ENCODE peak calls at places on chromosome 3, in four cellular contexts. C is HepG2, U is GM12878, L is H1. Q is an unnamed sample.

GRCh38 chr3:6861989-6862879 is 1.3 kb downstream of the GRM7 start:
- DNase-seq in L (peak; percentile 59), C (no peak), U (no peak), Q (no peak)

GRCh38 chr3:51708216-51708845 is 1.5 kb downstream of the GRM2 start:
- DNase-seq in L (no peak), U (no peak), C (no peak), Q (no peak)

GRCh38 chr3:30073622-30074021 is 532.8 kb upstream of the TGFBR2 start:
- DNase-seq in C (no peak), U (no peak), L (no peak), Q (no peak)

GRCh38 chr3:55790596-55791350 is 303.7 kb upstream of the WNT5A start:
- DNase-seq in U (no peak), C (no peak), L (no peak), Q (no peak)

GRCh38 chr3:48410205-48411040 is 19.5 kb downstream of the PLXNB1 start:
- DNase-seq in U (no peak), L (no peak), C (no peak), Q (no peak)

GRCh38 chr3:138833908-138834358 is 795 bp downstream of the PIK3CB start:
- DNase-seq in U (no peak), C (no peak), L (no peak), Q (no peak)

GRCh38 chr3:55267206-55267930 is 219.7 kb downstream of the WNT5A start:
- DNase-seq in C (no peak), U (no peak), L (no peak), Q (no peak)

GRCh38 chr3:9175421-9175820 is 74.0 kb downstream of the SRGAP3 start:
- DNase-seq in U (no peak), L (no peak), C (no peak), Q (no peak)

GRCh38 chr3:114308830-114309229 is 15.0 kb downstream of the TIGIT start:
- DNase-seq in L (no peak), U (no peak), C (no peak), Q (no peak)

GRCh38 chr3:173553635-173554280 is 156.2 kb downstream of the NLGN1 start:
- DNase-seq in C (peak; percentile 10), U (no peak), L (no peak), Q (peak; percentile 45)

GRCh38 chr3:44992555-44993470 is 16.8 kb downstream of the EXOSC7 start:
- DNase-seq in C (no peak), U (no peak), L (peak; percentile 71), Q (peak; percentile 62)

GRCh38 chr3:40223856-40224255 is 85.7 kb upstream of the EIF1B start:
- DNase-seq in L (no peak), C (no peak), U (no peak), Q (no peak)

GRCh38 chr3:17238029-17238428 is 353.3 kb downstream of the PLCL2 start:
- DNase-seq in L (no peak), U (no peak), C (no peak), Q (no peak)

GRCh38 chr3:113185436-113185835 is 25.9 kb upstream of the BOC start:
- DNase-seq in C (no peak), L (no peak), U (no peak), Q (no peak)

GRCh38 chr3:18489939-18490338 is 64.8 kb upstream of the SATB1 start:
- DNase-seq in U (no peak), C (no peak), L (no peak), Q (no peak)

GRCh38 chr3:118501152-118501551 is 533.5 kb downstream of the IGSF11 start:
- DNase-seq in L (peak; percentile 52), C (peak; percentile 28), U (no peak), Q (peak; percentile 26)

GRCh38 chr3:4939276-4939675 is 40.0 kb upstream of the BHLHE40 start:
- DNase-seq in C (no peak), L (no peak), U (no peak), Q (no peak)

GRCh38 chr3:78728406-78729145 is 1039.2 kb downstream of the ROBO1 start:
- DNase-seq in U (no peak), C (no peak), L (no peak), Q (peak; percentile 59)

GRCh38 chr3:25679166-25679565 is 14.5 kb upstream of the TOP2B start:
- DNase-seq in C (peak; percentile 16), U (no peak), L (no peak), Q (no peak)

GRCh38 chr3:35505181-35505580 is 134.1 kb upstream of the ARPP21 start:
- DNase-seq in L (peak; percentile 65), C (no peak), U (no peak), Q (no peak)

GRCh38 chr3:111473550-111473949 is 68.4 kb upstream of the CD96 start:
- DNase-seq in L (peak; percentile 51), U (no peak), C (no peak), Q (peak; percentile 14)

GRCh38 chr3:12707425-12707824 is 43.5 kb upstream of the RAF1 start:
- DNase-seq in L (no peak), U (no peak), C (no peak), Q (no peak)

GRCh38 chr3:69462022-69462825 is 76.3 kb upstream of the FRMD4B start:
- DNase-seq in C (no peak), U (no peak), L (no peak), Q (no peak)

GRCh38 chr3:59522550-59522949 is 472.7 kb upstream of the CFAP20DC start:
- DNase-seq in U (no peak), C (no peak), L (no peak), Q (no peak)

GRCh38 chr3:111738238-111738637 is 120.8 kb upstream of the PHLDB2 start:
- DNase-seq in C (no peak), U (no peak), L (no peak), Q (no peak)

GRCh38 chr3:121750087-121750415 is 510 bp upstream of the GOLGB1 start:
- DNase-seq in C (no peak), U (no peak), L (no peak), Q (no peak)

GRCh38 chr3:36380171-36381031 is at the start of gene STAC:
- DNase-seq in C (no peak), U (no peak), L (peak; percentile 80), Q (peak; percentile 34)

GRCh38 chr3:48715179-48715800 is 1.7 kb downstream of the IP6K2 start:
- DNase-seq in L (no peak), U (no peak), C (no peak), Q (no peak)

GRCh38 chr3:55893045-55893664 is 406.0 kb upstream of the WNT5A start:
- DNase-seq in L (no peak), C (no peak), U (no peak), Q (no peak)

GRCh38 chr3:14142567-14143270 is 17.9 kb downstream of the TMEM43 start:
- DNase-seq in C (no peak), L (no peak), U (no peak), Q (no peak)
- TF ChIP-seq SUZ12 in C (no peak), L (no peak), U (no peak), Q (no peak)

DNA sequence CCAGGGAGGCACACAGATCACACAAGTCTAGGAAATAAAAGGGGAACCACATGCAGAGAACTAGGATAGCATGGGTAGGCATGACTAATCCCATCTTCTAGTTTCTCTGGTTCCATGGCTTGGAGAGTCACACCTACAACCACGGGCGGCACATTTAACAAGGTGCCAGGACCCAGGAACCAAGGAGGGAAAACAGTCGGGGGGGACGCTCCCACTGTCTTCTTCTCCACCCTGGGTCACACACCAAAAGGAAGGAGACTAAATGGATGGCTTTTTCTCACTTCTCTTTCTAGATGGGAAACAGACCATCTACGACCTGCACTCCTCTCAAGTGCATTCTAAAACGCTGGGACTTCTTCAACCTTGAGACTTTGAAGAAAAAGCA is 4.6 kb upstream of the SMCO1 start:
- DNase-seq in L (no peak), U (no peak), C (no peak), Q (no peak)
- TF ChIP-seq SP1 in L (no peak), U (peak; percentile 21), C (no peak), Q (no peak)

DNA sequence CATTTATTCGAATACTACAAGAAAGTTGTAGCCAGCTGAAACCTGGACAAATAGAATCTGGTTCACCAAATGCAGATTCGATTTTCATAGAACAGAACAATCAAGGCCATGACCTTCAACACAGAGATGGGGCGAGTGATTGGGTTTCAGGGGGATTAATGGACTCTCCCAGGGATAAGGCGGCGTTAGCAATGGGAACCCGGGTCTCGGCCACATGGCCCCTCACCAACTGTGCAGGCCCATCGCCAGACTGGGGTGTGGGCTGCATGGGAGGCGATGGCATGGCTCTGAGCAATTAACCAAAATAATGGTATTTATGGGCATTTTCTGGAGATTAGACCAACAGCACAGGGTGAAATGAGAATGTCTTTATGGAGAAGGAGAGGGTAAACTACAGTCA is 34.2 kb downstream of the VGLL4 start:
- DNase-seq in L (no peak), C (no peak), U (no peak), Q (no peak)
- TF ChIP-seq SUZ12 in L (no peak), C (no peak), U (no peak), Q (no peak)

DNA sequence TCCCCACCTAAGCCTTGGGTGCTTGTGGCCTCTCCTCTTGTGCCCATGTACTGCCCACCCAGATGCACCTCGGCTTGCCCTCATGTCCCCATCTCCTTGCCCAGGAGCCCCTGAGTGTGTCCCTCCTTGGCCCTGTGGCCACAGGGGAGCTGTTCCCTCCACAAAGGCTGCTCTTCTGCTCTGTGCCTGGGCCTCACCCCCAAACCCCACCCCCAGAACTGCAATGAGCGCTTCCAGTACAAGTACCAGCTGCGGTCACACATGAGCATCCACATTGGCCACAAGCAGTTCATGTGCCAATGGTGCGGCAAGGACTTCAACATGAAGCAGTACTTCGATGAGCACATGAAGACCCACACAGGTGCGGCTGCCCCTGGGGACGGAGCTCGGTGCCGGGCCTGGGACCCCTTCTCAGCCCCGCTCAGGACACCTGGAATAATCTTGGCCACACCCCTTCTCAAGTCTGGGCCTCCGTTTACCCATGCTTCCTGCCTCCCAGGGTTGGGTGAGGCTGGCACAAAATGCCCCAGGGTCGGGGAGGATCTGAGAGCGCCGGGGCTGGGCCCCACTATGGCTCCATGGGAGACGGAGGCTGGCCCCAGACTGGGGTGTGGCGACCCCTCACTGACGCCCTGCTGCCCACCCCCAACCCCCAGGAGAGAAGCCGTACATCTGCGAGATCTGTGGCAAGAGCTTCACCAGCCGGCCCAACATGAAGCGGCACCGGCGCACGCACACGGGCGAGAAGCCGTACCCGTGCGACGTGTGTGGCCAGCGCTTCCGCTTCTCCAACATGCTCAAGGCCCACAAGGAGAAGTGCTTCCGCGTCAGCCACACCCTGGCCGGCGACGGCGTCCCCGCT is 10.3 kb downstream of the ZBTB47 start:
- DNase-seq in L (no peak), C (no peak), U (no peak), Q (no peak)
- TF ChIP-seq SP1 in L (no peak), C (no peak), U (no peak), Q (no peak)

GRCh38 chr3:71989165-71989564 is 204.2 kb upstream of the PROK2 start:
- DNase-seq in U (no peak), C (no peak), L (no peak), Q (no peak)
- TF ChIP-seq SUZ12 in U (no peak), C (no peak), L (no peak), Q (no peak)

DNA sequence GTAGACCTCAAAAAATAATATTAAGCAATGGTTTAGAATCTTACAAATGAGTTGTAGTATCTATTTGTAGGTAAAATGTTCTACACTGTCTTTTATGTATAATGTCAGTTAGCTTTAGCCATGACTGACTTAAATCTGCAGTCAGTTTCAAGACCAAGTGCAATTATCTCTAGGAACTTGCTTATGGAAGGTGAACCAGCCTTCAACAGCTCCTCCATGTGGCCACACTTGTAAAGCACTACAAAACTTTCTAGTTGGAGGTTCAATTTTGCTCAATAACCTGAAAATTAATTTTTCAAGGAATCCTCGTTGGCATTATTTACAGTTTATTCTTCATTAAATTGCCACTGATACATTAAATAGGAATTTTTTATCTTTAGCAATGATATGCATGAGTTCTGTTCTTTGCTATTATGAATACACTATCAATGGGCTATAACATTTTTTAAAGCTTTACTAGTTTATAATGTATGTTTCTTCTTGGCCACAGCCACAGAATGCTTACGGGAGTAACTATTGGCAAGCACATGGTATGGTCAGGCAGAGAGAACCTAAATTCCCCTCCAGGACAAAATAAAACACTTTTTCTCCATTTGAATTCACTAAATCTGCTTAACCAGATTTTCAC is 315.3 kb upstream of the UBE2E2 start:
- DNase-seq in U (no peak), L (no peak), C (no peak), Q (peak; percentile 35)
- TF ChIP-seq SP1 in U (no peak), L (no peak), C (no peak), Q (no peak)